ENCODE peak calls at places on chromosome 21, in eight cellular contexts. Y is kidney, D is Caco-2, N is PC-3, Z is sigmoid colon, U is GM12865, H is lower lobe of right lung, I is astrocyte of the spinal cord. F is an unnamed sample.

GRCh38 chr21:41246808-41247207 is 69.8 kb upstream of the FAM3B start:
- DNase-seq in Y (no peak), D (no peak), N (no peak), Z (no peak), U (no peak), H (no peak), I (no peak), F (no peak)

GRCh38 chr21:29080454-29080930 is 7.0 kb upstream of the CCT8 start:
- DNase-seq in Y (no peak), D (no peak), N (no peak), Z (no peak), U (peak; percentile 54), H (no peak), I (no peak), F (no peak)

GRCh38 chr21:29490016-29490415 is 191.3 kb downstream of the BACH1 start:
- DNase-seq in Y (no peak), D (no peak), N (no peak), Z (no peak), U (no peak), H (no peak), I (peak; percentile 54), F (peak; percentile 17)

GRCh38 chr21:43639470-43640178 is 19.7 kb downstream of the HSF2BP start:
- DNase-seq in Y (no peak), D (peak; percentile 28), N (peak; percentile 59), Z (no peak), U (no peak), H (no peak), I (peak; percentile 22), F (peak; percentile 94)

GRCh38 chr21:38804617-38805281 is 980 bp upstream of the ETS2 start:
- DNase-seq in Y (peak; percentile 92), D (peak; percentile 80), N (peak; percentile 88), Z (peak; percentile 92), U (peak; percentile 41), H (peak; percentile 89), I (peak; percentile 61), F (no peak)

GRCh38 chr21:38849776-38850175 is 44.0 kb downstream of the ETS2 start:
- DNase-seq in Y (no peak), D (no peak), N (no peak), Z (no peak), U (no peak), H (no peak), I (no peak), F (no peak)

GRCh38 chr21:44537930-44538911 is 1.8 kb downstream of the KRTAP10-1 start:
- DNase-seq in Y (no peak), D (no peak), N (no peak), Z (peak; percentile 39), U (no peak), H (peak; percentile 40), I (no peak), F (no peak)

GRCh38 chr21:24545807-24546361 is 1061.4 kb downstream of the MRPL39 start:
- DNase-seq in Y (no peak), D (no peak), N (no peak), Z (no peak), U (no peak), H (no peak), I (no peak), F (no peak)

GRCh38 chr21:46641656-46642055 is 6.2 kb downstream of the PRMT2 start:
- DNase-seq in Y (no peak), D (no peak), N (no peak), Z (no peak), U (no peak), H (no peak), I (no peak), F (no peak)

GRCh38 chr21:31343680-31344480 is at the start of gene TIAM1:
- DNase-seq in Y (no peak), D (no peak), N (peak; percentile 89), Z (peak; percentile 80), U (no peak), H (peak; percentile 77), I (peak; percentile 73), F (peak; percentile 76)

GRCh38 chr21:44057960-44058651 is 46.0 kb downstream of the TRAPPC10 start:
- DNase-seq in Y (no peak), D (no peak), N (no peak), Z (no peak), U (no peak), H (no peak), I (no peak), F (no peak)

GRCh38 chr21:41186763-41187536 is 19.0 kb downstream of the BACE2 start:
- DNase-seq in Y (no peak), D (no peak), N (no peak), Z (no peak), U (no peak), H (no peak), I (no peak), F (no peak)

GRCh38 chr21:38948377-38948776 is 142.6 kb downstream of the ETS2 start:
- DNase-seq in Y (no peak), D (no peak), N (no peak), Z (no peak), U (no peak), H (no peak), I (no peak), F (no peak)

GRCh38 chr21:32206631-32207030 is 72.2 kb downstream of the MIS18A start:
- DNase-seq in Y (no peak), D (no peak), N (no peak), Z (no peak), U (no peak), H (no peak), I (no peak), F (no peak)

GRCh38 chr21:37737996-37738395 is 178.3 kb downstream of the KCNJ6 start:
- DNase-seq in Y (no peak), D (no peak), N (no peak), Z (no peak), U (no peak), H (no peak), I (no peak), F (no peak)
- H3K4me3 ChIP-seq in Y (no peak overlapping the region), D (no peak overlapping the region), N (no peak overlapping the region), Z (no peak overlapping the region), U (no peak overlapping the region), H (no peak overlapping the region), I (no peak overlapping the region), F (no peak overlapping the region)

GRCh38 chr21:35674895-35675470 is 385.3 kb downstream of the SETD4 start:
- DNase-seq in Y (no peak), D (no peak), N (peak; percentile 46), Z (no peak), U (no peak), H (no peak), I (peak; percentile 34), F (peak; percentile 18)
- TF ChIP-seq CTCF in Y (no peak), D (no peak), N (peak; percentile 20), Z (no peak), U (no peak), H (no peak), I (no peak), F (no peak)

DNA sequence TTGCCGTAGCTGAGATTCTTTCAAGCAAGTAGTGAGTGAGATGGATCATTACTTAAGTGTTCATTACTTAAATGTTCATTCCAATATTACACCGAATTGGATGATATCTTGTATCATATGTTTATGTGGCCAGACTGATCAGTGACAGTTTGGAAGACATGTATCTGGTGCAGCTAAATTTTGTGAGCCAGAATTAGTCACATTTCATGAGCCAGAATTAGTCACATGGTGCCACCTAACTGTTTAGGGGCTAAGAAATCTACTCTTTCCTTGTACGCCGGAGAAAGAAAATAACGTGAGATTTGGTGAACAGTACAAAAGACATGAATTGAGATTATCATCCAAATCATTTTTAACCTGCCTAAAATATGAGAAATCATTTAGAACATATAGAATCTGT is 355.7 kb downstream of the USP25 start:
- DNase-seq in Y (no peak), D (no peak), N (peak; percentile 78), Z (no peak), U (no peak), H (no peak), I (peak; percentile 53), F (no peak)
- H3K4me3 ChIP-seq in Y (no peak overlapping the region), D (no peak overlapping the region), N (peak overlapping the region; percentile 46), Z (no peak overlapping the region), U (no peak overlapping the region), H (no peak overlapping the region), I (no peak overlapping the region), F (no peak overlapping the region)

GRCh38 chr21:42593007-42593814 is 60.2 kb upstream of the PDE9A start:
- DNase-seq in Y (peak; percentile 87), D (peak; percentile 82), N (peak; percentile 77), Z (peak; percentile 87), U (peak; percentile 66), H (peak; percentile 75), I (peak; percentile 38), F (peak; percentile 55)
- TF ChIP-seq CTCF in Y (peak; percentile 77), D (peak; percentile 86), N (peak; percentile 79), Z (peak; percentile 54), U (peak; percentile 81), H (peak; percentile 82), I (peak; percentile 80), F (peak; percentile 67)

GRCh38 chr21:33267250-33267649 is 1.1 kb downstream of the IL10RB start:
- DNase-seq in Y (no peak), D (no peak), N (no peak), Z (no peak), U (no peak), H (no peak), I (no peak), F (no peak)
- H3K4me3 ChIP-seq in Y (peak overlapping the region; percentile 47), D (peak overlapping the region; percentile 75), N (peak overlapping the region; percentile 88), Z (peak overlapping the region; percentile 76), U (peak overlapping the region; percentile 86), H (peak overlapping the region; percentile 82), I (peak overlapping the region; percentile 79), F (peak overlapping the region; percentile 80)

DNA sequence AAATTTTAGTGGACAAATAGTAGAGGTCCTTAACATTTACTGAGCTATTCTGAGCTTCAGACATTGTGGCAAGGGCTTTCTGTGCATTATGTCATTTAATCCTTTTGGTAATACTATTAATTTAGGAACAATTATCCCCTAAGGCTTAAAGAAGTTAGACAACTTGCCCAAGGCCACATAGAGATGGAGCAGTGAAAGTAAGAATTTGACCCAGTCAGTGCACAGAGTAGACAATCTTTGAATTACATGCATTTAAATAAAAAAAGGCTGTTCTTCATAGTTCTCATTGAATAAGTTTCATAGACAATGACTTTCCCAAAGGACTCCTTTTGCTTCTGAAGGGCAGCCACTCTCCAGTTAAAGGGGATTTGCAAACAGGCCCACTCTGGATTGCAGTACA is 142.7 kb downstream of the RUNX1 start:
- DNase-seq in Y (no peak), D (no peak), N (no peak), Z (no peak), U (no peak), H (no peak), I (no peak), F (no peak)
- TF ChIP-seq CTCF in Y (no peak), D (no peak), N (no peak), Z (no peak), U (no peak), H (no peak), I (no peak), F (no peak)

DNA sequence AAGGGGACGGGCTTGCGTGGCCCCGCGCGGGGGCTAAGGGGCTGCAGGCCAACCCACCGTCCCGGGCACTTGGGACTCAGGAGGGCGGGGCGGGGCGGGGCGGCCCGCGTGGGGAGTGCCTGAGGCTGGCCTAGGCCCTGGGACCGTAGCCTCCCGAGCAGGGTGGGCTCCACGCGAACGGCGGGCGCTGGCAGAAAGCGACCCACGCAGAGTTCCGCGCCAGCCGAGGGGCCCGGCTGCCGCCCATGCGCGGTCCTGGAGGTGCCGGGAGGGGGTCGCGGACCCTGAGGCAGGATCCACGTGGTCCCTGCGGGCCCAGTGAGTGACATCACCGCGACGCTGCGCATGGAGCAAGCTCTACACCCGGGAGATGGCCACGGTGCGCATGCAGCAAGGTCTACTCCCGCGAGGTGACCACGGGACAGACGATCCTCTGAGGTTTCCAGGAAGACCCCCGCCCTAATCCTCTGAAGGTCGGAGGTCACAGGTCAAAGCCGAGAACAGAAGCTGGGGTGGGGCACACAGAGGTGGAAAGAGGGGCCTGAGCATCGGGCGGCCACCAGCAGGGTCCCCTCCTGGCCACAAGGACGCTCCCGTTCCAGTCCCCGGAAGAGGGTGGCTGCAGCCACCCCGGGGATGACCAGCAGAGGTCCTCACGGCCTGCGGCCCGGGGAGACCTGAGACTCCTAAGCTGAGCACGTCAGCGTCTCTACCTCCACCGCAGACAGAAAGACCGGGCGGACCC is 13.5 kb upstream of the SLC19A1 start:
- DNase-seq in Y (peak; percentile 94), D (peak; percentile 93), N (peak; percentile 89), Z (peak; percentile 95), U (peak; percentile 91), H (peak; percentile 85), I (no peak), F (peak; percentile 90)
- H3K4me3 ChIP-seq in Y (peak overlapping the region; percentile 3), D (peak overlapping the region; percentile 57), N (peak overlapping the region; percentile 66), Z (peak overlapping the region; percentile 56), U (peak overlapping the region; percentile 55), H (peak overlapping the region; percentile 59), I (no peak overlapping the region), F (peak overlapping the region; percentile 53)